ENCODE peak calls at places on chromosomes 7 and 10, in five cellular contexts. One of them, this sample, is unnamed.

GRCh38 chr7:81725003-81725402 is 44.8 kb downstream of the HGF start:
- DNase-seq in hepatic stellate cell: peak; percentile 4
- DNase-seq in LHCN-M2: peak; percentile 6
- DNase-seq in NCI-H526: no peak
- DNase-seq in esophagus muscularis mucosa: no peak
- DNase-seq in this sample: no peak

GRCh38 chr10:4024846-4025245 is 239.8 kb upstream of the KLF6 start:
- DNase-seq in hepatic stellate cell: peak; percentile 51
- DNase-seq in esophagus muscularis mucosa: no peak
- DNase-seq in NCI-H526: no peak
- DNase-seq in LHCN-M2: no peak
- DNase-seq in this sample: no peak

GRCh38 chr7:23467731-23468720 is 2.3 kb downstream of the IGF2BP3 start:
- DNase-seq in LHCN-M2: peak; percentile 74
- DNase-seq in hepatic stellate cell: no peak
- DNase-seq in esophagus muscularis mucosa: no peak
- DNase-seq in NCI-H526: peak; percentile 62
- DNase-seq in this sample: peak; percentile 61

GRCh38 chr7:128389085-128389814 is 20.5 kb downstream of the IMPDH1 start:
- DNase-seq in esophagus muscularis mucosa: no peak
- DNase-seq in NCI-H526: peak; percentile 73
- DNase-seq in hepatic stellate cell: no peak
- DNase-seq in LHCN-M2: no peak
- DNase-seq in this sample: no peak

GRCh38 chr10:69651362-69651761 is 21.3 kb downstream of the FAM241B start:
- DNase-seq in hepatic stellate cell: no peak
- DNase-seq in NCI-H526: no peak
- DNase-seq in LHCN-M2: no peak
- DNase-seq in esophagus muscularis mucosa: no peak
- DNase-seq in this sample: no peak

GRCh38 chr10:123007558-123008378 is 827 bp downstream of the IKZF5 start:
- DNase-seq in LHCN-M2: peak; percentile 46
- DNase-seq in NCI-H526: peak; percentile 74
- DNase-seq in hepatic stellate cell: peak; percentile 74
- DNase-seq in esophagus muscularis mucosa: no peak
- DNase-seq in this sample: peak; percentile 61

GRCh38 chr10:118002581-118002980 is 44.2 kb downstream of the RAB11FIP2 start:
- DNase-seq in LHCN-M2: peak; percentile 25
- DNase-seq in hepatic stellate cell: no peak
- DNase-seq in esophagus muscularis mucosa: no peak
- DNase-seq in NCI-H526: no peak
- DNase-seq in this sample: no peak

GRCh38 chr7:85750454-85750949 is 563.6 kb upstream of the SEMA3D start:
- DNase-seq in NCI-H526: peak; percentile 44
- DNase-seq in hepatic stellate cell: peak; percentile 3
- DNase-seq in LHCN-M2: no peak
- DNase-seq in esophagus muscularis mucosa: no peak
- DNase-seq in this sample: peak; percentile 67

GRCh38 chr7:38574121-38574520 is 57.1 kb downstream of the AMPH start:
- DNase-seq in hepatic stellate cell: no peak
- DNase-seq in LHCN-M2: no peak
- DNase-seq in esophagus muscularis mucosa: no peak
- DNase-seq in NCI-H526: no peak
- DNase-seq in this sample: no peak

GRCh38 chr7:158861004-158861787 is 4.8 kb downstream of the DYNC2I1 start:
- DNase-seq in LHCN-M2: no peak
- DNase-seq in NCI-H526: no peak
- DNase-seq in esophagus muscularis mucosa: no peak
- DNase-seq in hepatic stellate cell: no peak
- DNase-seq in this sample: no peak

GRCh38 chr10:97479939-97480338 is 18.3 kb downstream of the MMS19 start:
- DNase-seq in hepatic stellate cell: no peak
- DNase-seq in NCI-H526: peak; percentile 94
- DNase-seq in LHCN-M2: no peak
- DNase-seq in esophagus muscularis mucosa: no peak
- DNase-seq in this sample: no peak

GRCh38 chr7:49400891-49401550 is 372.4 kb upstream of the VWC2 start:
- DNase-seq in esophagus muscularis mucosa: no peak
- DNase-seq in hepatic stellate cell: no peak
- DNase-seq in LHCN-M2: no peak
- DNase-seq in NCI-H526: no peak
- DNase-seq in this sample: no peak

GRCh38 chr7:130154131-130154500 is 51.1 kb downstream of the TMEM209 start:
- DNase-seq in LHCN-M2: no peak
- DNase-seq in NCI-H526: no peak
- DNase-seq in hepatic stellate cell: no peak
- DNase-seq in esophagus muscularis mucosa: no peak
- DNase-seq in this sample: peak; percentile 96

GRCh38 chr7:34652784-34653183 is 5.2 kb upstream of the NPSR1 start:
- DNase-seq in esophagus muscularis mucosa: no peak
- DNase-seq in NCI-H526: no peak
- DNase-seq in hepatic stellate cell: no peak
- DNase-seq in LHCN-M2: peak; percentile 55
- DNase-seq in this sample: no peak

GRCh38 chr7:37942934-37943610 is 22.6 kb downstream of the EPDR1 start:
- DNase-seq in hepatic stellate cell: no peak
- DNase-seq in LHCN-M2: peak; percentile 96
- DNase-seq in NCI-H526: peak; percentile 74
- DNase-seq in esophagus muscularis mucosa: no peak
- DNase-seq in this sample: no peak

GRCh38 chr7:40918701-40919271 is 784.0 kb downstream of the SUGCT start:
- DNase-seq in hepatic stellate cell: peak; percentile 58
- DNase-seq in LHCN-M2: peak; percentile 65
- DNase-seq in esophagus muscularis mucosa: no peak
- DNase-seq in NCI-H526: no peak
- DNase-seq in this sample: no peak

GRCh38 chr7:108046952-108047506 is 44.1 kb upstream of the LAMB1 start:
- DNase-seq in NCI-H526: peak; percentile 23
- DNase-seq in hepatic stellate cell: no peak
- DNase-seq in esophagus muscularis mucosa: no peak
- DNase-seq in LHCN-M2: no peak
- DNase-seq in this sample: no peak

GRCh38 chr7:26141077-26141476 is 10.9 kb upstream of the NFE2L3 start:
- DNase-seq in NCI-H526: no peak
- DNase-seq in LHCN-M2: no peak
- DNase-seq in hepatic stellate cell: no peak
- DNase-seq in esophagus muscularis mucosa: no peak
- DNase-seq in this sample: no peak

GRCh38 chr7:155222046-155222445 is 75.6 kb upstream of the INSIG1 start:
- DNase-seq in esophagus muscularis mucosa: no peak
- DNase-seq in hepatic stellate cell: no peak
- DNase-seq in NCI-H526: no peak
- DNase-seq in LHCN-M2: peak; percentile 57
- DNase-seq in this sample: no peak

GRCh38 chr7:85125679-85126078 is 61.2 kb downstream of the SEMA3D start:
- DNase-seq in esophagus muscularis mucosa: no peak
- DNase-seq in NCI-H526: no peak
- DNase-seq in LHCN-M2: no peak
- DNase-seq in hepatic stellate cell: no peak
- DNase-seq in this sample: no peak

GRCh38 chr7:34044734-34045353 is 139.5 kb downstream of the BMPER start:
- DNase-seq in LHCN-M2: no peak
- DNase-seq in hepatic stellate cell: no peak
- DNase-seq in NCI-H526: no peak
- DNase-seq in esophagus muscularis mucosa: no peak
- DNase-seq in this sample: no peak

GRCh38 chr10:132535065-132535651 is 2.4 kb upstream of the INPP5A start:
- DNase-seq in hepatic stellate cell: no peak
- DNase-seq in NCI-H526: no peak
- DNase-seq in LHCN-M2: no peak
- DNase-seq in esophagus muscularis mucosa: no peak
- DNase-seq in this sample: no peak

GRCh38 chr10:124943301-124944092 is 1.6 kb downstream of the ZRANB1 start:
- DNase-seq in NCI-H526: no peak
- DNase-seq in LHCN-M2: peak; percentile 92
- DNase-seq in hepatic stellate cell: no peak
- DNase-seq in esophagus muscularis mucosa: no peak
- DNase-seq in this sample: no peak

GRCh38 chr10:104052351-104052885 is 33.3 kb downstream of the COL17A1 start:
- DNase-seq in hepatic stellate cell: no peak
- DNase-seq in NCI-H526: no peak
- DNase-seq in esophagus muscularis mucosa: no peak
- DNase-seq in LHCN-M2: no peak
- DNase-seq in this sample: no peak

This sample was measured in RPMI8226.